ENCODE peak calls at places on chromosomes 11 and 22, in six cellular contexts. One of them, this sample, is unnamed.

GRCh38 chr11:62705880-62706831 is 1.1 kb downstream of the BSCL2 start:
- DNase-seq in right atrium auricular region: peak; percentile 96
- DNase-seq in AG04450: peak; percentile 79
- DNase-seq in fibroblast of pulmonary artery: peak; percentile 94
- DNase-seq in coronary artery: peak; percentile 98
- DNase-seq in HL-60: peak; percentile 89
- DNase-seq in this sample: peak; percentile 63

GRCh38 chr22:19775496-19776325 is 15.1 kb downstream of the TBX1 start:
- DNase-seq in AG04450: no peak
- DNase-seq in HL-60: no peak
- DNase-seq in coronary artery: no peak
- DNase-seq in fibroblast of pulmonary artery: no peak
- DNase-seq in right atrium auricular region: no peak
- DNase-seq in this sample: no peak

GRCh38 chr11:18749681-18750319 is 23.8 kb upstream of the IGSF22 start:
- DNase-seq in AG04450: peak; percentile 29
- DNase-seq in coronary artery: no peak
- DNase-seq in right atrium auricular region: peak; percentile 62
- DNase-seq in fibroblast of pulmonary artery: peak; percentile 71
- DNase-seq in HL-60: no peak
- DNase-seq in this sample: peak; percentile 39

GRCh38 chr11:16226245-16226644 is 130.1 kb downstream of the SOX6 start:
- DNase-seq in fibroblast of pulmonary artery: peak; percentile 51
- DNase-seq in AG04450: no peak
- DNase-seq in coronary artery: no peak
- DNase-seq in HL-60: no peak
- DNase-seq in right atrium auricular region: peak; percentile 72
- DNase-seq in this sample: peak; percentile 2

GRCh38 chr22:23831781-23832180 is 7.0 kb downstream of the DERL3 start:
- DNase-seq in fibroblast of pulmonary artery: no peak
- DNase-seq in AG04450: no peak
- DNase-seq in HL-60: no peak
- DNase-seq in right atrium auricular region: no peak
- DNase-seq in coronary artery: peak; percentile 68
- DNase-seq in this sample: no peak

GRCh38 chr11:87851234-87851633 is 324.0 kb downstream of the RAB38 start:
- DNase-seq in coronary artery: no peak
- DNase-seq in fibroblast of pulmonary artery: peak; percentile 29
- DNase-seq in AG04450: peak; percentile 11
- DNase-seq in HL-60: no peak
- DNase-seq in right atrium auricular region: no peak
- DNase-seq in this sample: no peak

GRCh38 chr11:81888391-81888790 is 845.3 kb downstream of the FAM181B start:
- DNase-seq in fibroblast of pulmonary artery: peak; percentile 1
- DNase-seq in right atrium auricular region: no peak
- DNase-seq in AG04450: no peak
- DNase-seq in coronary artery: no peak
- DNase-seq in HL-60: peak; percentile 69
- DNase-seq in this sample: no peak

GRCh38 chr11:100918551-100919500 is 210.8 kb downstream of the PGR start:
- DNase-seq in AG04450: no peak
- DNase-seq in coronary artery: no peak
- DNase-seq in fibroblast of pulmonary artery: peak; percentile 31
- DNase-seq in right atrium auricular region: no peak
- DNase-seq in HL-60: no peak
- DNase-seq in this sample: peak; percentile 5

GRCh38 chr11:82960000-82960778 is 58.7 kb downstream of the DDIAS start:
- DNase-seq in fibroblast of pulmonary artery: no peak
- DNase-seq in right atrium auricular region: no peak
- DNase-seq in coronary artery: no peak
- DNase-seq in AG04450: no peak
- DNase-seq in HL-60: no peak
- DNase-seq in this sample: no peak

GRCh38 chr22:20080776-20081654 is 974 bp downstream of the DGCR8 start:
- DNase-seq in HL-60: peak; percentile 25
- DNase-seq in AG04450: peak; percentile 16
- DNase-seq in right atrium auricular region: no peak
- DNase-seq in fibroblast of pulmonary artery: peak; percentile 56
- DNase-seq in coronary artery: no peak
- DNase-seq in this sample: no peak

GRCh38 chr11:86068951-86069407 is at the start of gene PICALM:
- DNase-seq in fibroblast of pulmonary artery: peak; percentile 99
- DNase-seq in coronary artery: peak; percentile 98
- DNase-seq in HL-60: peak; percentile 98
- DNase-seq in right atrium auricular region: peak; percentile 98
- DNase-seq in AG04450: peak; percentile 98
- DNase-seq in this sample: peak; percentile 89

GRCh38 chr11:7577226-7577882 is 63.6 kb downstream of the PPFIBP2 start:
- DNase-seq in right atrium auricular region: no peak
- DNase-seq in HL-60: no peak
- DNase-seq in coronary artery: peak; percentile 85
- DNase-seq in AG04450: no peak
- DNase-seq in fibroblast of pulmonary artery: peak; percentile 54
- DNase-seq in this sample: no peak

GRCh38 chr11:134289789-134290188 is 13.6 kb downstream of the GLB1L3 start:
- DNase-seq in HL-60: no peak
- DNase-seq in coronary artery: no peak
- DNase-seq in fibroblast of pulmonary artery: no peak
- DNase-seq in right atrium auricular region: peak; percentile 57
- DNase-seq in AG04450: no peak
- DNase-seq in this sample: no peak

GRCh38 chr22:33919591-33920501 is at the start of gene LARGE1:
- DNase-seq in coronary artery: no peak
- DNase-seq in right atrium auricular region: peak; percentile 60
- DNase-seq in AG04450: no peak
- DNase-seq in fibroblast of pulmonary artery: peak; percentile 31
- DNase-seq in HL-60: no peak
- DNase-seq in this sample: no peak

GRCh38 chr11:12674571-12674935 is 332 bp downstream of the TEAD1 start:
- DNase-seq in coronary artery: no peak
- DNase-seq in right atrium auricular region: no peak
- DNase-seq in AG04450: no peak
- DNase-seq in fibroblast of pulmonary artery: peak; percentile 23
- DNase-seq in HL-60: no peak
- DNase-seq in this sample: no peak

GRCh38 chr11:76763573-76764348 is 19.4 kb upstream of the TSKU start:
- DNase-seq in AG04450: no peak
- DNase-seq in HL-60: no peak
- DNase-seq in fibroblast of pulmonary artery: peak; percentile 91
- DNase-seq in right atrium auricular region: no peak
- DNase-seq in coronary artery: no peak
- DNase-seq in this sample: peak; percentile 70

GRCh38 chr22:32043391-32043790 is 330 bp downstream of the SLC5A1 start:
- DNase-seq in AG04450: no peak
- DNase-seq in HL-60: no peak
- DNase-seq in fibroblast of pulmonary artery: no peak
- DNase-seq in coronary artery: no peak
- DNase-seq in right atrium auricular region: no peak
- DNase-seq in this sample: no peak

GRCh38 chr11:110472858-110473257 is 43.1 kb downstream of the FDX1 start:
- DNase-seq in coronary artery: no peak
- DNase-seq in AG04450: no peak
- DNase-seq in fibroblast of pulmonary artery: peak; percentile 35
- DNase-seq in HL-60: no peak
- DNase-seq in right atrium auricular region: no peak
- DNase-seq in this sample: no peak

GRCh38 chr11:131685206-131685605 is 314.8 kb downstream of the NTM start:
- DNase-seq in coronary artery: no peak
- DNase-seq in fibroblast of pulmonary artery: no peak
- DNase-seq in right atrium auricular region: no peak
- DNase-seq in HL-60: no peak
- DNase-seq in AG04450: no peak
- DNase-seq in this sample: no peak

GRCh38 chr22:21443735-21444421 is 23.3 kb upstream of the TMEM191C start:
- DNase-seq in coronary artery: peak; percentile 68
- DNase-seq in fibroblast of pulmonary artery: no peak
- DNase-seq in right atrium auricular region: peak; percentile 42
- DNase-seq in AG04450: no peak
- DNase-seq in HL-60: no peak
- DNase-seq in this sample: no peak

GRCh38 chr11:60791534-60791933 is 6.4 kb downstream of the MS4A10 start:
- DNase-seq in AG04450: no peak
- DNase-seq in coronary artery: no peak
- DNase-seq in right atrium auricular region: no peak
- DNase-seq in fibroblast of pulmonary artery: no peak
- DNase-seq in HL-60: no peak
- DNase-seq in this sample: no peak

GRCh38 chr11:117315285-117316196 is 515 bp downstream of the BACE1 start:
- DNase-seq in right atrium auricular region: no peak
- DNase-seq in HL-60: no peak
- DNase-seq in AG04450: no peak
- DNase-seq in coronary artery: no peak
- DNase-seq in fibroblast of pulmonary artery: no peak
- DNase-seq in this sample: no peak
- TF ChIP-seq CTCF in right atrium auricular region: no peak
- TF ChIP-seq CTCF in HL-60: no peak
- TF ChIP-seq CTCF in AG04450: no peak
- TF ChIP-seq CTCF in coronary artery: no peak
- TF ChIP-seq CTCF in fibroblast of pulmonary artery: no peak
- TF ChIP-seq CTCF in this sample: no peak

DNA sequence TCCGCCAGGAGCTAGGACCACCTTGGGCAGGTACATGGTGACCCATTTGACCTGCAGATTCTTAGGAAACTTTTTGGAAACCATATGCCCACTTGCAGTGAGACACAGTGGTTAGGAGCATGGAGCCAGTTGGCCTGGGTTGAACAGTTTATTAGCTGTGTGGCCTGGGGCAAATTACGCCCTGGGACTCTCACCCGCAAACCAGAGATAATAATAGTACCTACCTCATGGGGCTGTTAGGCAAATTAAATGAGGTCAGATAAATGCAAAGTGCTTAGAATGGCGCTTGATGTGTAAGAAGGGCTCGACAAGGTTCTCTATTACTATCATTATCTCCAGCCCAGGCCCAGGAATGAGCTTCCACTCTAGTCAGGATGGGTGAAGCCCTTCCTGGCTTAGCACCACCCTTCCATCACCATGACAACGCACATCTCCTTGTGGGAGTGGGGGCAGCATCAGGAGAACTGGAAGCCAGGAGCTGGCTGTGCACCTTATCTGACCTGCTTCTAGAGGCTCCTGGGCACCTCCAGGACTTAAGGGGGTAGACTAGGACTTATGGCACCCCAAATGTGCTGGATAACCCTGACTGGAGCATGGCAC is 5.1 kb downstream of the SYT12 start:
- DNase-seq in coronary artery: no peak
- DNase-seq in HL-60: no peak
- DNase-seq in fibroblast of pulmonary artery: no peak
- DNase-seq in AG04450: no peak
- DNase-seq in right atrium auricular region: no peak
- DNase-seq in this sample: no peak
- H3K4me3 ChIP-seq in coronary artery: no peak overlapping the region
- H3K4me3 ChIP-seq in HL-60: no peak overlapping the region
- H3K4me3 ChIP-seq in fibroblast of pulmonary artery: no peak overlapping the region
- H3K4me3 ChIP-seq in AG04450: no peak overlapping the region
- H3K4me3 ChIP-seq in right atrium auricular region: no peak overlapping the region
- H3K4me3 ChIP-seq in this sample: no peak overlapping the region

GRCh38 chr22:48968201-48968959 is 859.3 kb downstream of the BRD1 start:
- DNase-seq in HL-60: no peak
- DNase-seq in AG04450: no peak
- DNase-seq in right atrium auricular region: peak; percentile 34
- DNase-seq in fibroblast of pulmonary artery: no peak
- DNase-seq in coronary artery: peak; percentile 43
- DNase-seq in this sample: no peak
- TF ChIP-seq CTCF in HL-60: no peak
- TF ChIP-seq CTCF in AG04450: no peak
- TF ChIP-seq CTCF in right atrium auricular region: no peak
- TF ChIP-seq CTCF in fibroblast of pulmonary artery: no peak
- TF ChIP-seq CTCF in coronary artery: no peak
- TF ChIP-seq CTCF in this sample: no peak

GRCh38 chr11:36409152-36409713 is 100.8 kb downstream of the TRAF6 start:
- DNase-seq in fibroblast of pulmonary artery: peak; percentile 84
- DNase-seq in coronary artery: no peak
- DNase-seq in AG04450: no peak
- DNase-seq in right atrium auricular region: no peak
- DNase-seq in HL-60: peak; percentile 56
- DNase-seq in this sample: no peak
- H3K4me3 ChIP-seq in fibroblast of pulmonary artery: no peak overlapping the region
- H3K4me3 ChIP-seq in coronary artery: no peak overlapping the region
- H3K4me3 ChIP-seq in AG04450: no peak overlapping the region
- H3K4me3 ChIP-seq in right atrium auricular region: no peak overlapping the region
- H3K4me3 ChIP-seq in HL-60: no peak overlapping the region
- H3K4me3 ChIP-seq in this sample: no peak overlapping the region

GRCh38 chr22:37061611-37062365 is 10.2 kb downstream of the KCTD17 start:
- DNase-seq in HL-60: no peak
- DNase-seq in right atrium auricular region: no peak
- DNase-seq in fibroblast of pulmonary artery: no peak
- DNase-seq in coronary artery: no peak
- DNase-seq in AG04450: no peak
- DNase-seq in this sample: no peak

GRCh38 chr22:37057796-37058510 is 6.4 kb downstream of the KCTD17 start:
- DNase-seq in coronary artery: no peak
- DNase-seq in AG04450: no peak
- DNase-seq in HL-60: no peak
- DNase-seq in right atrium auricular region: no peak
- DNase-seq in fibroblast of pulmonary artery: no peak
- DNase-seq in this sample: no peak

GRCh38 chr22:37058917-37059701 is 7.6 kb downstream of the KCTD17 start:
- DNase-seq in HL-60: no peak
- DNase-seq in coronary artery: no peak
- DNase-seq in AG04450: no peak
- DNase-seq in right atrium auricular region: no peak
- DNase-seq in fibroblast of pulmonary artery: no peak
- DNase-seq in this sample: no peak

GRCh38 chr22:37060801-37061610 is 9.5 kb downstream of the KCTD17 start:
- DNase-seq in AG04450: no peak
- DNase-seq in HL-60: no peak
- DNase-seq in coronary artery: no peak
- DNase-seq in fibroblast of pulmonary artery: no peak
- DNase-seq in right atrium auricular region: no peak
- DNase-seq in this sample: no peak

DNA sequence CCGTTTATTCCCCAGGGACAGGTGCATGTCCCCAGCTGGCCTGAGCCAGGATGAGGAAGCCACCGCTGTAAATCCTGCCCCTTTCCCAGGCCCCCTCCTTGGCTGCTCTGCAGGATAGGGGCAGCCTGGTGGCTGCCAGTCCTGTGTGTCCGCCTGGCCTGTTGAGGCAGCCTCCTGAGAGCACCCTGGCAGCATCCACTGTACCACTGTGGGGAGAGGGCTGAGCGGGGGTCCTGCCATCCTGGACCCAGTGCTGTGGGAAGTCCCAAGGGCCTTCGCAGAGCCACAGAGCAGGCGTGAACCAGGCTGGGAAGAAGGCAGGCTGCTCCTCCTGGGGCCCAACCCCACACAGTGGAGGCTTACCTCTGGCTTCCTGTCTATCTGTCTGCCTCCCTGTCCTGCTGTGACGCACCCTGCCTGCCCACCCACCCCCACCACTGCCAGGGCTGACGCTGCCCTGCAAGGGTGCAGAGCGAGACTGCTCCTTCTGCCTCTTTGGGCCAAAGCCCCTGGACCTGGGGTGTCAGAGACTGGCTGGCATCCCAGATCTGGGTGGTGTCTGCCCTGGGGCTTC is 8.4 kb downstream of the KCTD17 start:
- DNase-seq in AG04450: no peak
- DNase-seq in HL-60: no peak
- DNase-seq in fibroblast of pulmonary artery: no peak
- DNase-seq in coronary artery: no peak
- DNase-seq in right atrium auricular region: no peak
- DNase-seq in this sample: no peak
- TF ChIP-seq CTCF in AG04450: no peak
- TF ChIP-seq CTCF in HL-60: no peak
- TF ChIP-seq CTCF in fibroblast of pulmonary artery: no peak
- TF ChIP-seq CTCF in coronary artery: no peak
- TF ChIP-seq CTCF in right atrium auricular region: no peak
- TF ChIP-seq CTCF in this sample: no peak